ENCODE peak calls at places on chromosomes 3 and 15, in seven cellular contexts. J, D, S, I, M, V and O are unnamed samples.

GRCh38 chr3:60989893-60990740 is 261.1 kb downstream of the FHIT start:
- DNase-seq in S (no peak), J (no peak), D (no peak), I (no peak), V (no peak), M (no peak), O (no peak)

GRCh38 chr15:78308422-78309021 is 9.1 kb upstream of the SKIC8 start:
- DNase-seq in D (no peak), M (peak), J (peak), V (peak), I (peak), S (peak), O (peak)

GRCh38 chr3:71584216-71585061 is 911 bp upstream of the FOXP1 start:
- DNase-seq in S (peak), I (peak), J (peak), M (peak), D (no peak), V (peak), O (peak)

GRCh38 chr3:33803894-33804526 is 5.6 kb downstream of the PDCD6IP start:
- DNase-seq in D (no peak), V (no peak), I (no peak), J (no peak), M (no peak), S (no peak), O (no peak)

GRCh38 chr3:99638244-99638948 is at the start of gene COL8A1:
- DNase-seq in V (peak), D (no peak), M (peak), I (peak), J (peak), S (no peak), O (peak)

GRCh38 chr3:90062018-90062417 is 954.6 kb downstream of the EPHA3 start:
- DNase-seq in M (peak), D (no peak), S (no peak), J (no peak), I (peak), V (no peak), O (peak)

GRCh38 chr3:119469378-119470189 is 821 bp downstream of the POGLUT1 start:
- DNase-seq in M (no peak), I (peak), J (peak), V (no peak), D (no peak), S (no peak), O (no peak)

GRCh38 chr3:149472393-149472792 is 2.1 kb upstream of the TM4SF4 start:
- DNase-seq in D (no peak), V (no peak), I (peak), M (no peak), S (no peak), J (no peak), O (no peak)

GRCh38 chr3:179260949-179261765 is 10.2 kb upstream of the KCNMB3 start:
- DNase-seq in M (peak), V (peak), J (peak), I (peak), S (peak), D (peak), O (peak)

GRCh38 chr3:66106788-66107187 is 68.1 kb upstream of the MAGI1 start:
- DNase-seq in I (peak), J (no peak), M (no peak), V (no peak), D (no peak), S (no peak), O (no peak)

GRCh38 chr3:102106421-102107097 is 257.2 kb downstream of the NFKBIZ start:
- DNase-seq in D (no peak), I (peak), J (no peak), M (no peak), V (no peak), S (no peak), O (no peak)

GRCh38 chr3:149449799-149450198 is 24.7 kb upstream of the TM4SF4 start:
- DNase-seq in V (peak), J (no peak), S (no peak), M (no peak), D (no peak), I (no peak), O (no peak)

GRCh38 chr3:167669699-167670098 is 16.0 kb upstream of the WDR49 start:
- DNase-seq in M (no peak), S (no peak), J (no peak), D (no peak), V (no peak), I (no peak), O (no peak)

GRCh38 chr15:92693922-92694331 is 38.4 kb upstream of the FAM174B start:
- DNase-seq in J (peak), S (no peak), D (no peak), I (peak), M (peak), V (peak), O (peak)

GRCh38 chr15:40850576-40851112 is 6.8 kb downstream of the SPINT1 start:
- DNase-seq in V (no peak), S (no peak), I (no peak), M (no peak), J (no peak), D (no peak), O (no peak)

GRCh38 chr3:4492240-4493007 is 724 bp upstream of the ITPR1 start:
- DNase-seq in M (peak), I (peak), V (peak), J (peak), S (peak), D (no peak), O (peak)

GRCh38 chr3:57091471-57091870 is 31.0 kb downstream of the SPATA12 start:
- DNase-seq in V (no peak), D (no peak), M (no peak), I (peak), J (no peak), S (no peak), O (no peak)

GRCh38 chr3:7800006-7800780 is 701.4 kb upstream of the LMCD1 start:
- DNase-seq in V (peak), S (no peak), M (no peak), J (no peak), I (peak), D (no peak), O (no peak)

GRCh38 chr3:134315286-134316106 is 58.8 kb downstream of the AMOTL2 start:
- DNase-seq in M (no peak), V (peak), S (no peak), J (peak), I (peak), D (no peak), O (peak)

GRCh38 chr15:89330119-89330518 is 4.5 kb downstream of the POLG start:
- DNase-seq in D (no peak), J (no peak), S (no peak), M (no peak), V (no peak), I (no peak), O (no peak)

GRCh38 chr3:148856404-148856803 is 8.7 kb upstream of the CPA3 start:
- DNase-seq in I (no peak), M (no peak), V (no peak), D (no peak), S (no peak), J (no peak), O (no peak)

GRCh38 chr3:13856006-13856405 is 23.9 kb downstream of the WNT7A start:
- DNase-seq in J (no peak), I (no peak), S (no peak), V (no peak), M (no peak), D (no peak), O (no peak)

GRCh38 chr3:20326537-20326936 is 140.5 kb upstream of the SGO1 start:
- DNase-seq in V (no peak), D (no peak), I (no peak), J (no peak), S (no peak), M (no peak), O (no peak)

GRCh38 chr3:45646051-45646585 is 43.1 kb upstream of the SACM1L start:
- DNase-seq in I (no peak), S (no peak), D (no peak), M (no peak), J (no peak), V (no peak), O (no peak)

GRCh38 chr3:111241960-111242359 is 170.3 kb downstream of the NECTIN3 start:
- DNase-seq in J (no peak), M (no peak), D (no peak), I (no peak), V (no peak), S (no peak), O (no peak)

GRCh38 chr15:31305375-31305774 is 21.3 kb upstream of the KLF13 start:
- DNase-seq in V (no peak), J (no peak), I (no peak), S (no peak), D (no peak), M (no peak), O (no peak)